ENCODE peak calls at places on chromosome 22, in four cellular contexts. H, N, P and I are unnamed samples.

GRCh38 chr22:37661160-37661924 is 2.8 kb downstream of the PDXP start:
- DNase-seq in H (no peak), N (no peak), P (no peak), I (peak; percentile 82)

GRCh38 chr22:44080936-44081853 is 57.1 kb downstream of the PARVB start:
- DNase-seq in H (peak; percentile 87), N (no peak), P (peak; percentile 66), I (peak; percentile 68)

GRCh38 chr22:19636696-19637355 is 77.5 kb upstream of the SEPTIN5 start:
- DNase-seq in H (no peak), N (no peak), P (no peak), I (no peak)

GRCh38 chr22:41256254-41256897 is 15.6 kb upstream of the CHADL start:
- DNase-seq in H (no peak), N (no peak), P (no peak), I (peak; percentile 80)

GRCh38 chr22:22880645-22881044 is 7.0 kb upstream of the IGLL5 start:
- DNase-seq in H (no peak), N (no peak), P (peak; percentile 56), I (no peak)

GRCh38 chr22:38135133-38135706 is 24.7 kb upstream of the BAIAP2L2 start:
- DNase-seq in H (no peak), N (no peak), P (no peak), I (peak; percentile 90)

GRCh38 chr22:37910863-37911262 is 4.8 kb downstream of the MICALL1 start:
- DNase-seq in H (no peak), N (no peak), P (no peak), I (no peak)

GRCh38 chr22:37126383-37126782 is 16.9 kb upstream of the TMPRSS6 start:
- DNase-seq in H (no peak), N (no peak), P (peak; percentile 52), I (no peak)

GRCh38 chr22:37455896-37456295 is 28.6 kb upstream of the ELFN2 start:
- DNase-seq in H (no peak), N (no peak), P (no peak), I (peak; percentile 12)

GRCh38 chr22:22720201-22720723 is 75.8 kb downstream of the GGTLC2 start:
- DNase-seq in H (peak; percentile 76), N (peak; percentile 57), P (peak; percentile 95), I (peak; percentile 34)

GRCh38 chr22:41909290-41910049 is 5.4 kb downstream of the SHISA8 start:
- DNase-seq in H (peak; percentile 80), N (no peak), P (no peak), I (no peak)

GRCh38 chr22:29580200-29580810 is 608 bp downstream of the NIPSNAP1 start:
- DNase-seq in H (peak; percentile 63), N (no peak), P (no peak), I (no peak)

GRCh38 chr22:22464541-22465054 is 43.9 kb downstream of the ZNF280B start:
- DNase-seq in H (no peak), N (no peak), P (no peak), I (no peak)

GRCh38 chr22:43337946-43338345 is 5.2 kb downstream of the SCUBE1 start:
- DNase-seq in H (no peak), N (no peak), P (no peak), I (no peak)

GRCh38 chr22:41512421-41513194 is 31.7 kb downstream of the POLR3H start:
- DNase-seq in H (peak; percentile 81), N (no peak), P (peak; percentile 85), I (peak; percentile 70)

GRCh38 chr22:45574069-45574703 is 71.5 kb downstream of the FBLN1 start:
- DNase-seq in H (no peak), N (no peak), P (no peak), I (no peak)

GRCh38 chr22:46737105-46737975 is 712 bp downstream of the CERK start:
- DNase-seq in H (peak; percentile 66), N (no peak), P (peak; percentile 70), I (peak; percentile 34)

GRCh38 chr22:42461511-42461910 is 29.3 kb upstream of the NFAM1 start:
- DNase-seq in H (no peak), N (no peak), P (no peak), I (no peak)

GRCh38 chr22:29348956-29349355 is 33.5 kb upstream of the RASL10A start:
- DNase-seq in H (no peak), N (no peak), P (no peak), I (no peak)

GRCh38 chr22:38026130-38027111 is 30.8 kb upstream of the PICK1 start:
- DNase-seq in H (no peak), N (no peak), P (no peak), I (no peak)

GRCh38 chr22:37169947-37170688 is 17.9 kb downstream of the C1QTNF6 start:
- DNase-seq in H (no peak), N (no peak), P (peak; percentile 35), I (no peak)

GRCh38 chr22:27825174-27825573 is 23.6 kb upstream of the MN1 start:
- DNase-seq in H (peak; percentile 77), N (no peak), P (peak; percentile 37), I (no peak)
- TF ChIP-seq CTCF in H (peak; percentile 81), N (no peak), P (peak; percentile 50), I (peak; percentile 16)

GRCh38 chr22:24727218-24727851 is 47.2 kb downstream of the PIWIL3 start:
- DNase-seq in H (no peak), N (no peak), P (peak; percentile 33), I (peak; percentile 94)

GRCh38 chr22:24731786-24732185 is 42.7 kb downstream of the PIWIL3 start:
- DNase-seq in H (no peak), N (no peak), P (no peak), I (no peak)

GRCh38 chr22:24726848-24727217 is 47.7 kb downstream of the PIWIL3 start:
- DNase-seq in H (no peak), N (no peak), P (no peak), I (no peak)

GRCh38 chr22:24730864-24731263 is 43.7 kb downstream of the PIWIL3 start:
- DNase-seq in H (no peak), N (no peak), P (no peak), I (no peak)

GRCh38 chr22:24728790-24729637 is 45.5 kb downstream of the PIWIL3 start:
- DNase-seq in H (no peak), N (no peak), P (peak; percentile 84), I (peak; percentile 74)
- TF ChIP-seq CHD1 in H (no peak), N (no peak), P (no peak), I (no peak)

DNA sequence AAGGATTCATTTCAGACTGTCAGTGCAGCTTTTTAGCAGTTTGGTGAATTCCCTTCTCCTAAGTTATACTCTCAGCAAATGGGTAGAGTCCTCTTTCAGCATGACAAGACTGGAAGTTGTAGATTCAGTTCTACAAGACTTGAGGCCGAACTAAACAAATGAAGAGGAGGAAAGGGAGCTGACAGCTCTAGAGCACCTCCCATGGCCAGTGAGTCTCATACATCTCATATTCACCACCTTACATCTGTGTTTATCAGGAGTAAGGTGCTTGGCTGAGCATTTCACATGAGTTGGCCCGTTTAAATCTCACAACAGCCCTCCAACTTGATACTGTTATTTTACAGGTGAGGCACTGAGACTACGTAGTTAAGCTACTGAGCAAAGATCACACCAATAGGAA is 30.4 kb downstream of the SEZ6L start:
- DNase-seq in H (no peak), N (no peak), P (no peak), I (no peak)
- TF ChIP-seq CTCF in H (peak; percentile 43), N (no peak), P (no peak), I (no peak)

DNA sequence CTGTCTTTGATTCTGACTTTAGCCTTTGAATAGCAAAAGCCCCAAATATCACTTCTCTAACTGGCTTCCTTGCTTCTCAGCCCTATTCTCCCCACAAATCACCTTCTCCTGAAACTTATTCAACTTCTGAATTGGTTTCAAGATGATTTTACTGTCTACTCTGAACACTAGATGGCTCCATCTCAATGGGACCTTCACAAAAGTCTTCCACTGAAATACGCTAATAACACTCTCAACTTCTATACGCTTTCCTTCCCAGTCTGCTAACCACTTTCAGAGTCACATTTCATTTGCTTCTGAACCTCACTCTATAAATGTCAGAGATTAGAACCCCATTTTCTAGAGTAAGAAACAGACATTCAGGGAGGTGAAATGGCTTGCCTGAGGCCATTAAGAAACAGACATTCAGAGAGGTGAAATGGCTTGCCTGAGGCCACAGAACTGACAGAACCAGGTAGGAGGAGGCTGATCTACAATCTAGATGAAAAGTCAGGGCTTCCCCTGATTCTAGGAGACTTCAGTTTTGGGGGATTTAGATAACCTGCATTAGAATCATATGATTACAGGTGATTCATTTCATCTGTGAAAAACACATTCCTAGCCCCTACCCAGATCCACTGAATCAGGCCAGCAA is 20.6 kb downstream of the MORC2 start:
- DNase-seq in H (no peak), N (no peak), P (peak; percentile 18), I (peak; percentile 70)
- TF ChIP-seq CHD1 in H (no peak), N (no peak), P (no peak), I (no peak)

GRCh38 chr22:17712441-17712840 is 61.8 kb downstream of the BID start:
- DNase-seq in H (no peak), N (no peak), P (peak; percentile 37), I (peak; percentile 77)
- TF ChIP-seq CTCF in H (no peak), N (no peak), P (no peak), I (no peak)

GRCh38 chr22:23970201-23970641 is 3.5 kb downstream of the DDTL start:
- DNase-seq in H (no peak), N (no peak), P (no peak), I (no peak)

GRCh38 chr22:23969071-23969470 is 2.4 kb downstream of the DDTL start:
- DNase-seq in H (peak; percentile 29), N (no peak), P (peak; percentile 3), I (no peak)

DNA sequence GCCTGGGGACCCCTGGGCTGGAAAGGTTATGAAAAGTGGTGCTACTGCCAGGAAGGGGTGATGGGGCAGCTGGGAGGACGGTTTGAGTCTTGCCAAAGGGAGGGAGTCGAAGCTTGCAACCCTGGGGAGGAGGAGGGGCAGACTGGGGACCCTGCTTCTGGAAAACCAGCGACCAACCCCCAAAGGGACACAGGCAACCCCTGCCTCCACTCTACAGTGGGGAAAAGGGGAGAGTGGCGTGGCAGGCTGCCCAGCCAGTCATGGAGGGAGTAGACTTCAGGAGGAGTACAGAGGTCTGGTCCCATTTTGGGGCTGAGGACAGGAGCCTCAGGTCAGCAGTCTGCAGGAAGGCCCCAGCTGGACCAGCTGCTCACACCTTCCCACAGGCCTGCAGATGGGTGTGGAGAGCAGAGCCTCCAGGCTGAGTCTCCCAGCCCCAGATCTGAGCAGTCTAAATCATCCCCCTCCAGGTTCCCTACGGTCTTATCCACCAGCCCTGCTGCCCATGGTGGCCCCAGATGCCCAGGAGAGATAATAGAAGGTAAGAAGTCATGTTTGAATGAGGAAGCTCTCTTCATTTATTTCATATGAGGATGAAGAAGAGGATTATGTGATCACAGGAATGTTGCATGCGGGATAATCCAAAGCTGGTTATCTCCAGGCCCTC is 3.3 kb downstream of the DDT start:
- DNase-seq in H (peak; percentile 36), N (no peak), P (peak; percentile 11), I (no peak)
- TF ChIP-seq CHD1 in H (no peak), N (no peak), P (no peak), I (no peak)

GRCh38 chr22:49081926-49082325 is 745.7 kb downstream of the BRD1 start:
- DNase-seq in H (no peak), N (no peak), P (no peak), I (no peak)
- TF ChIP-seq CTCF in H (no peak), N (no peak), P (no peak), I (no peak)